ENCODE peak calls at places on chromosomes 1 and 21, in seven cellular contexts. J is GM13976, A is fibroblast of mammary gland, U is BE2C, K is AG09309, Y is WERI-Rb-1, W is K562. H is an unnamed sample.

GRCh38 chr1:47650205-47650604 is 212.4 kb downstream of the FOXD2 start:
- DNase-seq in W (no peak), J (no peak), A (peak; percentile 89), U (no peak), Y (no peak), K (no peak), H (no peak)

GRCh38 chr1:226820935-226821718 is 49.3 kb upstream of the PSEN2 start:
- DNase-seq in A (peak; percentile 100), Y (no peak), U (no peak), W (peak; percentile 32), J (no peak), K (peak; percentile 91), H (no peak)

GRCh38 chr1:160261526-160261877 is 847 bp downstream of the DCAF8 start:
- DNase-seq in K (no peak), J (peak; percentile 70), A (peak; percentile 85), U (no peak), W (peak; percentile 52), Y (peak; percentile 34), H (no peak)

GRCh38 chr21:35198982-35199732 is 150.1 kb upstream of the RUNX1 start:
- DNase-seq in J (no peak), K (no peak), Y (no peak), U (no peak), A (no peak), W (no peak), H (no peak)

GRCh38 chr1:79497193-79497773 is 490.8 kb upstream of the ADGRL4 start:
- DNase-seq in K (no peak), A (peak; percentile 54), W (peak; percentile 24), U (no peak), J (peak; percentile 39), Y (peak; percentile 28), H (peak; percentile 22)

GRCh38 chr1:37914719-37915483 is 32.0 kb downstream of the INPP5B start:
- DNase-seq in Y (no peak), A (no peak), J (no peak), U (no peak), K (no peak), W (no peak), H (no peak)

GRCh38 chr1:59292557-59292956 is 4.3 kb upstream of the FGGY start:
- DNase-seq in K (no peak), J (peak; percentile 58), W (no peak), Y (peak; percentile 69), A (peak; percentile 71), U (no peak), H (no peak)

GRCh38 chr1:29517251-29518080 is 281.1 kb downstream of the PTPRU start:
- DNase-seq in J (no peak), U (no peak), K (no peak), A (no peak), Y (no peak), W (no peak), H (no peak)

GRCh38 chr1:118223426-118223825 is 38.4 kb upstream of the SPAG17 start:
- DNase-seq in W (no peak), Y (peak; percentile 69), A (peak; percentile 32), U (peak; percentile 10), K (no peak), J (no peak), H (peak; percentile 49)

GRCh38 chr21:45768741-45769049 is 125.2 kb downstream of the PCBP3 start:
- DNase-seq in K (no peak), J (peak; percentile 27), A (no peak), U (peak; percentile 71), W (no peak), Y (peak; percentile 57), H (no peak)

GRCh38 chr1:194369060-194369459 is 1182.6 kb upstream of the B3GALT2 start:
- DNase-seq in A (no peak), K (no peak), W (no peak), J (no peak), Y (no peak), U (no peak), H (no peak)

GRCh38 chr1:2975466-2976179 is 45.6 kb upstream of the ACTRT2 start:
- DNase-seq in A (peak; percentile 1), U (no peak), K (no peak), W (no peak), Y (no peak), J (no peak), H (no peak)

GRCh38 chr1:109643385-109644230 is 12.3 kb upstream of the GSTM4 start:
- DNase-seq in U (peak; percentile 79), A (peak; percentile 69), K (no peak), J (peak; percentile 90), Y (peak; percentile 89), W (peak; percentile 86), H (peak; percentile 92)

GRCh38 chr1:35532497-35533226 is 24.5 kb downstream of the KIAA0319L start:
- DNase-seq in K (no peak), U (no peak), Y (no peak), W (no peak), J (no peak), A (no peak), H (no peak)

GRCh38 chr1:199172286-199173124 is 533.7 kb downstream of the PTPRC start:
- DNase-seq in A (no peak), K (no peak), U (no peak), J (no peak), Y (no peak), W (no peak), H (no peak)

GRCh38 chr1:165910764-165911421 is 83.5 kb downstream of the UCK2 start:
- DNase-seq in U (no peak), K (no peak), Y (no peak), W (no peak), J (no peak), A (peak; percentile 49), H (no peak)

GRCh38 chr1:52973843-52974242 is 46.8 kb downstream of the SCP2 start:
- DNase-seq in U (no peak), A (no peak), J (no peak), Y (no peak), W (no peak), K (no peak), H (no peak)

GRCh38 chr21:16945580-16945979 is 567.3 kb upstream of the CXADR start:
- DNase-seq in W (no peak), Y (no peak), A (peak; percentile 3), J (no peak), K (no peak), U (no peak), H (no peak)

GRCh38 chr1:4483031-4483625 is 171.3 kb upstream of the AJAP1 start:
- DNase-seq in W (no peak), K (no peak), A (no peak), Y (no peak), J (no peak), U (no peak), H (no peak)

GRCh38 chr1:40898434-40898900 is 36.3 kb upstream of the CITED4 start:
- DNase-seq in A (peak; percentile 35), K (no peak), J (peak; percentile 48), U (no peak), Y (no peak), W (no peak), H (no peak)

GRCh38 chr1:64898107-64898861 is 68.1 kb downstream of the JAK1 start:
- DNase-seq in A (peak; percentile 99), J (peak; percentile 55), Y (no peak), U (peak; percentile 54), K (peak; percentile 71), W (peak; percentile 59), H (no peak)

GRCh38 chr21:33266050-33266783 is at the start of gene IL10RB:
- DNase-seq in J (peak; percentile 92), A (peak; percentile 28), Y (peak; percentile 79), K (no peak), U (peak; percentile 78), W (peak; percentile 100), H (peak; percentile 80)
- TF ChIP-seq CTCF in J (no peak), A (no peak), Y (peak; percentile 10), K (no peak), U (peak; percentile 1), W (no peak), H (no peak)

GRCh38 chr21:42830456-42831455 is 48.6 kb downstream of the WDR4 start:
- DNase-seq in K (no peak), Y (no peak), W (peak; percentile 26), J (peak; percentile 12), A (no peak), U (no peak), H (no peak)
- TF ChIP-seq CTCF in K (no peak), Y (peak; percentile 23), W (peak; percentile 28), J (no peak), A (peak; percentile 11), U (peak; percentile 20), H (no peak)

DNA sequence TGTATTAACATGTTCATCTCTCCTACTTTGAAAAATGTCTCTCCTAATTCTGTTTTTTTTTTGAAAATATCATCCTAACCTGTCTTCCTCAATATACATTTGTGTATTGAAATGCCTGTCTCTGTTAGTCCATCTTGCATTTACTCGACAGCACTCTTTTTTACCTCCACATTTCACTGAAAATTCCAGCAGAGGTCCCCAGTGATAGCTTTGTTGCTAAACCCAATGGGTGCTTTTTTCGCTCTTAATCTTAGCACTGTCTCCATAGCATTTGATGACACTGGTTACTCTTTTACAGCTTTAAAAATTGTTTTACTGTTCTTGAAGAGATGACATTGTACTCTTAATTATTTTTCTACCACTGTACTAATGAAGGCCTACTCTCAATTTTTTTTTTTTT is 10.8 kb downstream of the OSBPL9 start:
- DNase-seq in A (peak; percentile 72), U (peak; percentile 6), Y (no peak), W (no peak), K (no peak), J (peak; percentile 40), H (no peak)
- TF ChIP-seq CTCF in A (peak; percentile 69), U (peak; percentile 55), Y (peak; percentile 37), W (peak; percentile 65), K (peak; percentile 65), J (no peak), H (no peak)

GRCh38 chr1:231688989-231689388 is 62.4 kb downstream of the DISC1 start:
- DNase-seq in W (no peak), K (no peak), J (no peak), A (no peak), U (no peak), Y (no peak), H (no peak)

GRCh38 chr1:231694081-231694443 is 67.5 kb downstream of the DISC1 start:
- DNase-seq in Y (no peak), J (no peak), U (no peak), A (no peak), K (no peak), W (no peak), H (no peak)

GRCh38 chr1:231690072-231690471 is 63.5 kb downstream of the DISC1 start:
- DNase-seq in Y (peak; percentile 59), W (no peak), A (no peak), K (no peak), J (no peak), U (no peak), H (no peak)

GRCh38 chr1:231693361-231694080 is 66.9 kb downstream of the DISC1 start:
- DNase-seq in U (no peak), Y (no peak), K (no peak), A (no peak), J (no peak), W (no peak), H (no peak)

DNA sequence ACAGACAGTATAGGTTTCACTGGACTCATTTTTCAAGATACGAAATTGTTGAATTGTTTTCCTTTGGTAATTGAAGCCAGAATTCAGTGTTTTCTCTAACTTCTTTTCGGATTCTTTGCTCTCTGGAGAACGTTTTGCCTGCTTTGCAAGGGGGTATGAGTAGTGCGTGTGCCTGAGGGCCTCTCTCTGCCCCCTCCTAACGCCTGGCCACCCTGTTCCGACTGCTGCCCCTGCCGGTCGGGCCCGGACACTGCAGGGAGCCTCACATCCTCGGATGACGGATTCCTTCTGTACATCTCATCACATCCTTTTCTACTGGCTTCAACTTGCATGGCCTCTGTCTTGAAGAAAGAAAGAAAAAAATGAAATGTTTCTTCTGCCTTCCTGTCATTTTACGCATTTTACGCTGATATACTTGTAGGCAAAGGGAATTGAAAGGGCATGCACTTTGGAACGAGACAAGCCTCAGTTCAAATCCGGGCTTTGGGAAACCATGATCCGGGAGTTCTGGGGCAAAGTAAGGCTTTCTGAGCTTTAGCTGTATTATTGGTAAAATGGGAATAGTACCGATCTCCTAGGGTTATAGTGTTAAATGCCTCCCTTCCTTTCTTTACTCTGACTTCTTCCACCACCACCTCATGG is 65.1 kb downstream of the DISC1 start:
- DNase-seq in W (peak; percentile 80), K (no peak), U (peak; percentile 45), J (no peak), A (peak; percentile 14), Y (peak; percentile 80), H (peak; percentile 81)
- TF ChIP-seq CTCF in W (peak; percentile 95), K (peak; percentile 80), U (peak; percentile 69), J (no peak), A (peak; percentile 58), Y (peak; percentile 99), H (peak; percentile 87)

H was measured in glutamatergic neuron.